ENCODE peak calls at places on chromosomes 7 and 10, in five cellular contexts. G is spleen, R is H1, H is HepG2, B is sigmoid colon. C is an unnamed sample. For H3K9me3, the result is how much of the 10 kb centered on the place peaks cover.

GRCh38 chr7:102432476-102433318 is 678 bp upstream of the ORAI2 start:
- DNase-seq in R (no peak), G (no peak), H (no peak), B (no peak), C (no peak)

GRCh38 chr10:58438340-58438739 is 53.1 kb downstream of the TFAM start:
- DNase-seq in B (no peak), H (no peak), G (no peak), R (no peak), C (no peak)

GRCh38 chr10:57694956-57695605 is 572.6 kb downstream of the IPMK start:
- DNase-seq in G (no peak), H (no peak), R (no peak), B (no peak), C (no peak)

GRCh38 chr7:8146156-8146555 is 115.8 kb downstream of the ICA1 start:
- DNase-seq in H (no peak), G (no peak), B (no peak), R (no peak), C (no peak)

GRCh38 chr7:4702961-4703512 is 20.9 kb downstream of the FOXK1 start:
- DNase-seq in R (no peak), H (no peak), G (no peak), B (no peak), C (no peak)

GRCh38 chr7:14836571-14837189 is 65.9 kb downstream of the DGKB start:
- DNase-seq in B (peak), G (no peak), H (no peak), R (peak), C (no peak)

GRCh38 chr7:98724591-98724990 is 107.5 kb downstream of the NPTX2 start:
- DNase-seq in H (no peak), R (no peak), B (no peak), G (peak), C (no peak)

GRCh38 chr7:149294641-149295480 is 32.9 kb downstream of the ZNF783 start:
- DNase-seq in G (no peak), B (no peak), R (no peak), H (no peak), C (no peak)

GRCh38 chr10:55627526-55628170 is 733.4 kb downstream of the ZWINT start:
- DNase-seq in G (no peak), H (no peak), R (peak), B (no peak), C (no peak)

GRCh38 chr7:42278360-42278759 is 41.4 kb upstream of the GLI3 start:
- DNase-seq in R (no peak), H (no peak), B (no peak), G (no peak), C (no peak)

GRCh38 chr7:29285451-29285807 is 90.9 kb downstream of the CHN2 start:
- DNase-seq in H (peak), B (no peak), R (peak), G (no peak), C (no peak)

GRCh38 chr7:101315336-101315735 is 6.3 kb downstream of the IFT22 start:
- DNase-seq in R (peak), B (no peak), G (no peak), H (peak), C (no peak)

GRCh38 chr7:20153567-20153966 is 63.6 kb downstream of the MACC1 start:
- DNase-seq in G (no peak), H (no peak), R (no peak), B (no peak), C (no peak)

GRCh38 chr10:3926268-3926667 is 141.3 kb upstream of the KLF6 start:
- DNase-seq in G (no peak), H (no peak), B (no peak), R (no peak), C (no peak)

GRCh38 chr10:118698421-118698820 is 56.3 kb downstream of the CACUL1 start:
- DNase-seq in R (no peak), G (peak), H (peak), B (no peak), C (no peak)

GRCh38 chr7:16071246-16071857 is 350.0 kb downstream of the CRPPA start:
- DNase-seq in B (no peak), G (no peak), R (no peak), H (peak), C (no peak)

GRCh38 chr10:26503911-26504310 is 65.8 kb downstream of the APBB1IP start:
- DNase-seq in G (no peak), H (no peak), R (peak), B (no peak), C (no peak)

GRCh38 chr7:84704380-84704779 is 482.5 kb downstream of the SEMA3D start:
- DNase-seq in G (no peak), B (no peak), R (no peak), H (no peak), C (no peak)

GRCh38 chr7:106655703-106656498 is 5.1 kb downstream of the CCDC71L start:
- DNase-seq in B (no peak), H (no peak), R (no peak), G (no peak), C (no peak)

GRCh38 chr7:27611043-27611442 is 51.6 kb downstream of the HIBADH start:
- DNase-seq in H (no peak), G (no peak), R (no peak), B (no peak), C (no peak)

GRCh38 chr7:48094861-48095293 is 5.8 kb downstream of the UPP1 start:
- DNase-seq in B (no peak), R (no peak), H (no peak), G (no peak), C (no peak)

GRCh38 chr7:74582447-74583039 is 75.0 kb upstream of the GTF2I start:
- DNase-seq in H (no peak), G (no peak), R (no peak), B (no peak), C (no peak)

GRCh38 chr7:74581916-74582440 is 75.5 kb upstream of the GTF2I start:
- DNase-seq in R (no peak), H (no peak), G (no peak), B (no peak), C (no peak)

GRCh38 chr7:74583630-74584029 is 73.9 kb upstream of the GTF2I start:
- DNase-seq in B (no peak), H (no peak), G (no peak), R (no peak), C (no peak)

GRCh38 chr7:74575811-74576210 is 81.7 kb upstream of the GTF2I start:
- DNase-seq in H (no peak), R (no peak), G (no peak), B (no peak), C (no peak)

GRCh38 chr7:74579800-74580685 is 77.5 kb upstream of the GTF2I start:
- DNase-seq in H (peak), R (no peak), B (no peak), G (no peak), C (no peak)
- TF ChIP-seq POLR2A in H (peak), R (no peak), B (no peak), G (no peak), C (no peak)

DNA sequence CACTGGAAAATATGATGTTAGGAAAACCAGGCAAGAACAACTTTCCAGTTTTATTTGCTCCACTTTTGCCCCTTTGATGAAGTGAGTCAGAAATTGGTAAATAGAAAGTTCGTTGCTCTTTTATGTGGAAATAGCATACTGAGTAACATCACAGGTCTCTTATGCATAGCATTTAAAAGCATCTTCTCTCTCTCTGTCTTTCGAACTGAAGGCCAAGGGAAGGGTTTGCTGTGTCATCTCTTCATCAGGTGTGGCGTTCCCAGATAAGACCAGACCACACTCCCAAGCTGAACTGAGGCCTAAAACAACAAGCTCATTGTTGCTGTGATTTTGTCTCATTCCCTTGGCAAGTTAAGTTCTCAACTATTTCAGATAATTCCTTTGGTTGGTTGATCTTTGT is 131.8 kb upstream of the GRB10 start:
- DNase-seq in R (no peak), B (no peak), G (no peak), H (peak), C (no peak)
- H3K9me3 ChIP-seq in R (under half), B (under half), G (under half), H (under half), C (under half)

DNA sequence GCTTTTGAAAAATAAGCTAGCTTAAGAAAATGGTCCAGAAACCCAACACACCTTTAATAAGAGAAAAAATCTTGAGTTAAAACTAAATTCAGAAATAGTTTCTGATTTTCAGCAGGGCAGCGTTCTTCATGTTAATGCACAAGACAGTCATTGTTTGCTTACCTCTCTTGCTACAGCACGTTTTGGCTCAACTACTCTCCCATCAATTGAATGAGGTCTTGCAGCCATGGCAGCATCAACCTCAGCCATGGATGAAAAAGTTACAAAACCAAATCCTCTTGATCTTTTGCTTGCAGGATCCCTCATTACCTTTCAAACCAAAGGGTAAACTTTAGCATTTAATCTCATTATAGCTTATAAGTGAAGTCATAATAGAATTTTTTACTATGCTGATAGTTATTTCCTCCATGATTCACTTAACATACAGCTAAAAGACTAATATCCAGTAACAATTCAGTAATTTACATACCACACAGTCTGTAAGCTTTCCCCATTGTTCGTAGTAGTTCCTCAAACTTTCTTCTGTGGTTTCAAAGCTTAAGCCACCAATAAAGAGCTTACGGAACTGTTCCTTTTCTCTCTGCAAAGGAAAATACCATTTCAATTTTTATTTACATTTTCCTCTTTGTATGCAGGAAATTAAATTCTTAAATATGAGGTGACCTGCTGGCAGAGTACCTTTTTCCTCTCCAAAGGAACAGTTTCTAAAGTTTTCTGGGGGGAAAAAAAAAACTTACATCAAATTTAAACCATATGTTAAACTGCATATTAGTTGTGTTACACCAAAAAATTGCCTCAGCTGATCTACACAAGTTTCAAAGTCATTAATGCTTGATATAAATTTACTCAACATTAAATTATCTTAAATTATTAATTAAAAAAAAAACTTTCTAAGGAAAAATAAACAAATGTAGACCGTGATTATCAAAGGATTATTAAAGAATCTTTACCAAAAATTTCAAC is 3.1 kb downstream of the HNRNPA2B1 start:
- DNase-seq in B (no peak), H (no peak), G (no peak), R (no peak), C (no peak)
- TF ChIP-seq POLR2AphosphoS5 in B (no peak), H (no peak), G (no peak), R (peak), C (no peak)

GRCh38 chr7:151075662-151075971 is 5.0 kb downstream of the FASTK start:
- DNase-seq in G (no peak), B (no peak), R (no peak), H (no peak), C (no peak)

GRCh38 chr7:151073990-151074389 is 6.6 kb downstream of the FASTK start:
- DNase-seq in R (no peak), H (no peak), B (no peak), G (no peak), C (no peak)

GRCh38 chr7:151076863-151077704 is 3.5 kb downstream of the FASTK start:
- DNase-seq in R (peak), B (no peak), H (no peak), G (peak), C (no peak)

GRCh38 chr7:151075978-151076426 is 4.6 kb downstream of the FASTK start:
- DNase-seq in H (no peak), B (no peak), G (no peak), R (no peak), C (no peak)

DNA sequence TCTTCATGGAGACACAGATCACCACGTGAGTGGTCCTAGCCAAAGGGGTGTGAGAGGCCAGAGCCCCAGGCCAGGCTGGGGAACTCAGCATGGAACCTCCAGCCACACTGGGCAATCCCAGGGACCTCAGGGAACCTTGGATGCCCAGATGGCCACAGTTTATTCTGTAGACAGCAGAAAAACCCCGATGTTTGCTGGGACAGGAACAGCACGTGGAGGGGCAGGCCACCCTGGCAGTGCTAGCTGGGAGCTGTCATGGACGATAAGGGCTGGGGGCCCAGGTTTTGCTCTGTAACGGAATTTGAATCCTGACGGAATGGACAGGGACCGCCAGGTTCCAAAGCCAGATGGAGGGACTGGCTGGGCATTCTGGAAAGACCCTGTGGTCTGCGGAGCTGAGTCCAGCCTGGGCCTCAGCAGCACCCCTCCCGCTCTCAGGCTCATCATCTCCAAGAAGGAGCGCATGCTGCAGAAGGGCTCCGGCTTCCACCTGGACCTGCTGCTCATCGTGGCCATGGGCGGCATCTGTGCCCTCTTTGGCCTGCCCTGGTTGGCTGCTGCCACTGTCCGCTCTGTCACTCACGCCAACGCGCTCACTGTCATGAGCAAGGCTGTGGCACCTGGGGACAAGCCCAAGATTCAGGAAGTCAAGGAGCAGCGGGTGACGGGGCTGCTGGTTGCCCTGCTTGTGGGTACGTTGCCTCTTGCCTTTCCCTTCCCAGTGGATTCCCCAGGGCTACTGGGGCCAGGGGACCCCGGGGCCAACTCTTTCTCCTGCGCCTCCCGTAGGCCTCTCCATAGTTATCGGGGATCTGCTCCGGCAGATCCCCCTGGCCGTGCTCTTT is 5.6 kb downstream of the FASTK start:
- DNase-seq in G (no peak), R (no peak), B (no peak), H (no peak), C (no peak)
- TF ChIP-seq POLR2A in G (no peak), R (peak), B (no peak), H (no peak), C (no peak)

DNA sequence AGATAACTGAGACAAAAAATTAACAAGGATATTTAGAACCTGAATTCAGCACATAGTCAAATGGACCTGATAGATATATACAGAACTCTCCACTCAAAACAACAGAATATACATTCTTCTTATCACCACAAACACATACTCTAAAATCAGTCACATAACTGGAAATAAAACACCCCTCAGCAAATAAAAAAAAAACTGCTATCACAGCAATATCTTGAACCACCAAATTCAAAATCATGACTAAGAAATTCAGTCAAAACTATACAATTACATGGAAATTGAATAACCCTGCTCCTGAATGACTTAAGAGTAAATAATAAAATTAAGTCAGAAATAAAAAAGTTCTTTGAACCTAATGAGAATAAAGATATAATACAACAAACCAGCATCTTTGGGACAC is 30.0 kb upstream of the ZNF722 start:
- DNase-seq in R (no peak), G (no peak), H (no peak), B (no peak), C (no peak)
- H3K9me3 ChIP-seq in R (under half), G (half or more), H (half or more), B (under half), C (under half)

GRCh38 chr7:94297397-94297838 is 97.3 kb upstream of the COL1A2 start:
- DNase-seq in H (no peak), B (peak), G (no peak), R (no peak), C (no peak)
- TF ChIP-seq POLR2AphosphoS5 in H (no peak), B (peak), G (no peak), R (no peak), C (no peak)

GRCh38 chr7:54833021-54833467 is 74.0 kb upstream of the SEC61G start:
- DNase-seq in H (no peak), B (no peak), R (no peak), G (no peak), C (no peak)

GRCh38 chr7:54838540-54838925 is 79.5 kb upstream of the SEC61G start:
- DNase-seq in H (no peak), R (no peak), G (no peak), B (no peak), C (no peak)

GRCh38 chr7:54837761-54838539 is 78.9 kb upstream of the SEC61G start:
- DNase-seq in R (no peak), B (no peak), G (no peak), H (no peak), C (no peak)

GRCh38 chr7:54839538-54840213 is 80.7 kb upstream of the SEC61G start:
- DNase-seq in R (peak), H (peak), G (peak), B (peak), C (no peak)

DNA sequence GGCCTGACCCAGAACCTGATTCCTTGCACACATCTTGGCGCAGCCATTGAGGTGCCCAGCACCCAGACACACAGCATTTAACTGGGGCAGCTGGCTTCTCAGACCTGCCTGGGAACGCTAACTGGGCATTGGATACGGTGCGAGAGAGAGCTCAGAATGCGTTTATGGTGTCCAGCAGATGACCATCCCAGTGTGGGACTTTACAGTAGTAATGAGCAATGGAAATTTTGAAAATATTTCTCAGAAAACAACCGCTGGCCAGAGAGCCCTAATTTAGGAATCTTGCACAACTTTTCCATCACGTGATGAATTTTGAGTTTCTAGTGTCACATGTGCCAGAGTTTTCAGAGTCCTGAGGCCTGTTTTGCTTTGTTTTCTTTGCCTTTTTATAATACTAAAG is 78.2 kb upstream of the SEC61G start:
- DNase-seq in B (no peak), R (no peak), G (no peak), H (no peak), C (no peak)
- TF ChIP-seq POLR2A in B (no peak), R (no peak), G (no peak), H (no peak), C (no peak)

C was measured in vagina.